ENCODE peak calls at places on chromosomes 12 and 14, in seven cellular contexts. K, H, C, G, B, Z and Q are unnamed samples.

GRCh38 chr12:112375105-112375504 is 7.1 kb downstream of the HECTD4 start:
- DNase-seq in C (no peak), B (no peak), K (no peak), H (no peak), Z (no peak), G (no peak), Q (no peak)

GRCh38 chr14:76697246-76697645 is 64.0 kb upstream of the VASH1 start:
- DNase-seq in B (no peak), G (no peak), H (no peak), Z (no peak), C (no peak), K (no peak), Q (no peak)

GRCh38 chr14:90812109-90812508 is 4.1 kb downstream of the TTC7B start:
- DNase-seq in B (no peak), Z (no peak), H (no peak), C (no peak), G (no peak), K (no peak), Q (no peak)

GRCh38 chr12:97336896-97337751 is 125.5 kb upstream of the RMST start:
- DNase-seq in Z (no peak), H (no peak), C (no peak), B (no peak), K (no peak), G (no peak), Q (no peak)

GRCh38 chr12:68271346-68271745 is 17.9 kb upstream of the IL22 start:
- DNase-seq in K (no peak), C (peak), B (no peak), Z (no peak), G (no peak), H (no peak), Q (peak)

GRCh38 chr14:69115407-69116185 is 37.3 kb downstream of the DCAF5 start:
- DNase-seq in C (no peak), B (no peak), K (no peak), H (no peak), G (no peak), Z (no peak), Q (no peak)

GRCh38 chr14:104724407-104724980 is 465 bp downstream of the ADSS1 start:
- DNase-seq in G (peak), B (no peak), Z (no peak), C (peak), K (no peak), H (peak), Q (peak)

GRCh38 chr12:108846320-108846719 is 11.1 kb downstream of the SSH1 start:
- DNase-seq in G (no peak), C (no peak), Z (no peak), K (peak), B (no peak), H (peak), Q (no peak)

GRCh38 chr12:67271976-67272375 is 2.8 kb downstream of the CAND1 start:
- DNase-seq in H (no peak), K (no peak), B (no peak), Z (no peak), G (no peak), C (peak), Q (no peak)

GRCh38 chr12:76142305-76142704 is 57.8 kb upstream of the NAP1L1 start:
- DNase-seq in C (no peak), B (no peak), Z (no peak), H (no peak), K (no peak), G (no peak), Q (no peak)

GRCh38 chr14:102050625-102051024 is 36.2 kb downstream of the HSP90AA1 start:
- DNase-seq in Z (peak), K (no peak), C (peak), G (no peak), H (no peak), B (no peak), Q (peak)